ENCODE peak calls at places on chromosomes 3 and 15, in six cellular contexts. J, Y, C, E, I and S are unnamed samples.
A peak's percentile ranks its signal among the peaks of the same experiment; 100 is the strongest.

GRCh38 chr15:92884813-92885461 is 15.2 kb upstream of the CHD2 start:
- DNase-seq in C (no peak), E (no peak), Y (peak; percentile 28), I (no peak), J (no peak), S (no peak)

GRCh38 chr3:38996193-38996592 is 55.6 kb downstream of the SCN11A start:
- DNase-seq in I (no peak), J (no peak), Y (no peak), E (no peak), C (no peak), S (no peak)

GRCh38 chr3:155313303-155313702 is 19.8 kb upstream of the STRIT1 start:
- DNase-seq in Y (no peak), I (no peak), C (no peak), E (no peak), J (no peak), S (no peak)

GRCh38 chr3:127684871-127685707 is 12.3 kb downstream of the ABTB1 start:
- DNase-seq in I (no peak), C (peak; percentile 18), E (peak; percentile 10), J (peak; percentile 17), Y (no peak), S (no peak)

GRCh38 chr3:33467786-33468185 is 27.6 kb upstream of the UBP1 start:
- DNase-seq in C (no peak), Y (peak; percentile 19), J (no peak), I (no peak), E (no peak), S (no peak)

GRCh38 chr3:187799942-187800637 is 54.8 kb upstream of the BCL6 start:
- DNase-seq in C (no peak), I (no peak), Y (peak; percentile 24), E (no peak), J (no peak), S (no peak)

GRCh38 chr3:10553586-10554235 is 48.3 kb upstream of the ATP2B2 start:
- DNase-seq in Y (no peak), C (no peak), J (peak; percentile 13), E (no peak), I (no peak), S (no peak)

GRCh38 chr15:90787881-90788280 is 70.7 kb downstream of the BLM start:
- DNase-seq in J (no peak), Y (peak; percentile 33), C (no peak), I (no peak), E (no peak), S (no peak)

GRCh38 chr15:68335251-68335650 is 57.7 kb downstream of the FEM1B start:
- DNase-seq in E (peak; percentile 46), C (peak; percentile 64), I (peak; percentile 35), J (no peak), Y (no peak), S (peak; percentile 22)

GRCh38 chr15:60395276-60396011 is 2.3 kb downstream of the ANXA2 start:
- DNase-seq in E (no peak), I (no peak), C (no peak), J (no peak), Y (no peak), S (no peak)

GRCh38 chr15:60396100-60396499 is 1.7 kb downstream of the ANXA2 start:
- DNase-seq in Y (no peak), C (no peak), E (no peak), J (no peak), I (no peak), S (no peak)

GRCh38 chr15:60397772-60398445 is at the start of gene ANXA2:
- DNase-seq in Y (peak; percentile 84), I (peak; percentile 85), C (peak; percentile 91), E (peak; percentile 87), J (peak; percentile 90), S (peak; percentile 83)

GRCh38 chr15:60396560-60396963 is 1.2 kb downstream of the ANXA2 start:
- DNase-seq in Y (no peak), E (no peak), C (no peak), I (no peak), J (no peak), S (no peak)

DNA sequence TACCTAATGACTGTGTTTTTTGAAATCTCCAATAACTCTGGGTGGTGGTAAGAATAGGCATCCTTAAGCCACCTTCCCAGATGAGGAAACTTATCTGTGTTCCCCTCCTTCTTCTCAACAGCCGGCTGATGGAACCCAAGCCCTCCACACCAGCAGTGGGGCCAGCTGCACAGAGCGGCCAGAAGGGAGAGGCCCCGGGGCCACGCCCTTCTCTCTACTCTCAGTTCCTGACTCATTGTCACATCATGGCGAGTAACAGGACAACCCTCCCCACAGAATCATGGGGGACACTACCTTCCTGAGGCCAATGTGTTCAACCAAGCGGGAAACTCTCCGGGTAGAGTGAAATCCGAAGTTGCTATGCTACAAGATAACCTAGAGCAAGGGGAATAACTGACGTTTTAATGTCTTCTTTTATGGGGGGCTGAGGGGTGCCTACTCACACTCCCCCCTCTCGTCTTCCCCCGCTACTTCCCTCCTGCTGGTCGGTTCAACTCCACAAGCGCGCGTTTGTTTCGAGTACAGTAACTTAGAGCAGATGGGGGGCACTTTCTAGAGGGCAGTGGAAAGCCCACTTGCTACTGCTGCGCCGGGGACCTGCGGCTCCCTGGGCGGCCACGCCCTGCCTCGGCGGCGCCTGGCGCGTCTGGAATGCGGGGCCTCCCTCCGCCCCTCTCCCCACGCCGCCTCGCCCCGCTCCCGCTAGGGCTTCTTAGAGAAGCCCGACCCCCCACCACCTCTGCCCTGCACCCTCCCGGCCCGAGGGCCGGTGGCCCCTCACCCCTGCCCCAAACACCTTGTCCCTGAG is 618 bp downstream of the ANXA2 start:
- DNase-seq in J (peak; percentile 71), E (peak; percentile 60), I (peak; percentile 61), Y (peak; percentile 68), C (peak; percentile 55), S (peak; percentile 67)
- TF ChIP-seq POLR2A in J (no peak), E (no peak), I (peak; percentile 38), Y (no peak), C (peak; percentile 41), S (no peak)

GRCh38 chr15:96360581-96361308 is 30.2 kb downstream of the NR2F2 start:
- DNase-seq in C (no peak), I (no peak), E (peak; percentile 57), Y (no peak), J (no peak), S (no peak)

GRCh38 chr15:96361309-96362000 is 31.0 kb downstream of the NR2F2 start:
- DNase-seq in J (no peak), I (no peak), E (no peak), Y (no peak), C (no peak), S (no peak)

GRCh38 chr15:96358795-96359190 is 28.3 kb downstream of the NR2F2 start:
- DNase-seq in J (no peak), I (no peak), C (no peak), Y (no peak), E (no peak), S (no peak)

GRCh38 chr15:96359371-96359771 is 28.9 kb downstream of the NR2F2 start:
- DNase-seq in C (no peak), Y (no peak), J (no peak), E (no peak), I (no peak), S (no peak)

GRCh38 chr15:96359772-96360498 is 29.4 kb downstream of the NR2F2 start:
- DNase-seq in J (no peak), E (peak; percentile 81), I (no peak), C (no peak), Y (no peak), S (no peak)
- TF ChIP-seq CTCF in J (no peak), E (no peak), I (no peak), C (no peak), Y (no peak), S (no peak)

DNA sequence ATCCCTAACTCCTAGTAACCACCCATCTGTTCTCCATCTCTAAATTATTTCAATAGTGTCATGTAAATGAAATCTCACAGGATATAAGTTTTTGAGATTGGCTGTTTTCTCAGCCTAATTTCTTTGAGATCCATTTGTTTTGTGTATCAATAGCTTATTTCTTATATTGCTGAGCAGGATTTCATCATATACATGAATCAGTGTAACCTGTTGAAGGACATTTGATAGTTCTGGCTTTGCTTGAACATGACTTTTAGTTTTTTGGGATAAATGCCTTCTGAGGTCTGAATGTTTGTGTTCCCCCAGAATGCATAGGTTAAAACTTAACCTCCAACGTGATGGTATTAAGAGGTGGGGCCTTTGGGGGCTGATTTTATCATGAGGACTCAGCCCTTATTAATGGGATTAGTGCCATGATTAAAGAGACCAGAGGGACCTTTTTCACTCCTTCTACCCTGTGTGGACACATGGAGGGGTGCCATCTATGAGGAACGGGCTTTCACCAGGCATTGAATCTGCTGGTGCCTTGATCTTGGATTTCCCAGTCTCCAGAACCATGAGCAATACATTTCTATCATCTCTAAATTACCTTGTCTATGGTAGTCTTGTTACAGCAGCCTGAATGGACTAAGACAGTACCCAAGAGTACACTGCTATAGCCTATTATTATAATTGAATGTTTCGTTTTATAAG is 118.3 kb downstream of the FNDC3B start:
- DNase-seq in E (no peak), Y (no peak), J (no peak), I (no peak), C (no peak), S (no peak)
- H3K4me1 ChIP-seq in E (peaks cover 13% of the 10 kb centered on the region), Y (peaks cover 20% of the 10 kb centered on the region), J (peaks cover 62% of the 10 kb centered on the region), I (peaks cover 15% of the 10 kb centered on the region), C (no peaks in the 10 kb centered on the region), S (peaks cover 48% of the 10 kb centered on the region)

GRCh38 chr15:47434641-47435040 is 282.7 kb upstream of the SEMA6D start:
- DNase-seq in J (no peak), C (no peak), E (no peak), Y (peak; percentile 76), I (no peak), S (no peak)
- TF ChIP-seq POLR2A in J (no peak), C (no peak), E (no peak), Y (no peak), I (no peak), S (no peak)